ENCODE peak calls at places on chromosomes 5 and 9, in six cellular contexts. M is brain microvascular endothelial cell, W is NCI-H2029 treated with DMSO at 0.1 percent for 48 hours, L is stromal cell of bone marrow, T is HepG2, F is B cell. C is an unnamed sample.

GRCh38 chr5:101783241-101784095 is 512.6 kb downstream of the SLCO4C1 start:
- DNase-seq in W (no peak), T (no peak), L (no peak), M (no peak), F (no peak), C (no peak)

GRCh38 chr5:55597014-55597981 is 62.5 kb upstream of the PLPP1 start:
- DNase-seq in W (no peak), T (no peak), L (peak; percentile 94), F (no peak), M (peak; percentile 36), C (peak; percentile 84)

GRCh38 chr5:119356384-119357188 is 767 bp downstream of the TNFAIP8 start:
- DNase-seq in M (no peak), F (peak; percentile 62), L (no peak), T (no peak), W (no peak), C (no peak)

GRCh38 chr5:171258737-171259405 is 50.2 kb upstream of the TLX3 start:
- DNase-seq in T (no peak), W (no peak), L (no peak), F (no peak), M (no peak), C (no peak)

GRCh38 chr5:87594566-87594965 is 181.8 kb upstream of the CCNH start:
- DNase-seq in L (no peak), T (no peak), F (no peak), M (no peak), W (no peak), C (no peak)

GRCh38 chr9:108113579-108113978 is 624.0 kb upstream of the KLF4 start:
- DNase-seq in T (no peak), M (no peak), W (no peak), L (no peak), F (no peak), C (no peak)

GRCh38 chr5:176781638-176782570 is 28.5 kb upstream of the UNC5A start:
- DNase-seq in F (no peak), W (no peak), M (no peak), L (no peak), T (no peak), C (no peak)

GRCh38 chr5:146962801-146963355 is 84.3 kb upstream of the PPP2R2B start:
- DNase-seq in F (no peak), M (no peak), L (peak; percentile 14), W (no peak), T (no peak), C (no peak)